ENCODE peak calls at places on chromosome 13, in ten cellular contexts. Y is body of pancreas, C is uterus, N is PC-3, F is right lobe of liver, Z is astrocyte of the cerebellum, A is suprapubic skin, B is ovary, U is stomach, M is ascending aorta. O is an unnamed sample.

GRCh38 chr13:113926301-113926761 is 47.5 kb downstream of the C13orf46 start:
- DNase-seq in U (peak; percentile 23), Y (no peak), M (peak; percentile 55), A (peak; percentile 80), N (no peak), B (no peak), Z (no peak), F (peak; percentile 19), C (peak; percentile 33), O (no peak)

GRCh38 chr13:113143466-113144254 is 14.8 kb upstream of the PROZ start:
- DNase-seq in Y (no peak), A (no peak), F (no peak), B (peak; percentile 11), U (no peak), Z (no peak), M (peak; percentile 60), N (no peak), C (no peak), O (no peak)

GRCh38 chr13:73422973-73423372 is 364.2 kb downstream of the KLF5 start:
- DNase-seq in N (no peak), M (no peak), F (no peak), A (no peak), B (no peak), C (no peak), U (no peak), Y (no peak), Z (no peak), O (no peak)

GRCh38 chr13:96075953-96076543 is 13.9 kb upstream of the HS6ST3 start:
- DNase-seq in Y (no peak), C (no peak), M (no peak), B (no peak), N (peak; percentile 49), U (no peak), Z (no peak), F (no peak), A (no peak), O (no peak)

GRCh38 chr13:24340608-24340955 is 31.2 kb downstream of the C1QTNF9 start:
- DNase-seq in C (no peak), F (no peak), M (no peak), Y (no peak), A (no peak), N (no peak), Z (no peak), U (no peak), B (no peak), O (no peak)

GRCh38 chr13:81223784-81224501 is 883.0 kb upstream of the SPRY2 start:
- DNase-seq in N (no peak), U (no peak), A (no peak), B (no peak), F (no peak), C (no peak), M (no peak), Y (no peak), Z (no peak), O (no peak)

GRCh38 chr13:29753593-29754485 is 96.6 kb downstream of the UBL3 start:
- DNase-seq in F (no peak), B (no peak), Z (no peak), C (no peak), U (no peak), M (no peak), Y (no peak), N (no peak), A (no peak), O (no peak)

GRCh38 chr13:108486096-108486495 is 143.3 kb upstream of the MYO16 start:
- DNase-seq in B (no peak), U (no peak), Z (no peak), M (no peak), N (no peak), F (no peak), A (no peak), Y (no peak), C (no peak), O (no peak)

GRCh38 chr13:97388385-97388784 is 45.6 kb upstream of the RAP2A start:
- DNase-seq in U (no peak), Y (no peak), A (no peak), M (no peak), N (no peak), F (no peak), Z (no peak), B (no peak), C (no peak), O (no peak)

GRCh38 chr13:114109646-114110045 is 22.8 kb downstream of the RASA3 start:
- DNase-seq in U (no peak), F (peak; percentile 48), C (peak; percentile 28), Z (no peak), N (no peak), A (no peak), B (peak; percentile 21), M (peak; percentile 62), Y (no peak), O (no peak)

GRCh38 chr13:31824705-31825512 is 85.6 kb downstream of the RXFP2 start:
- DNase-seq in N (peak; percentile 19), A (no peak), Z (no peak), C (no peak), F (no peak), M (no peak), U (no peak), Y (no peak), B (no peak), O (no peak)
- TF ChIP-seq CTCF in N (peak; percentile 19), A (no peak), Z (no peak), C (peak; percentile 24), F (peak; percentile 9), M (no peak), U (no peak), Y (no peak), B (no peak), O (no peak)

GRCh38 chr13:110397445-110397844 is 90.4 kb downstream of the COL4A2 start:
- DNase-seq in Y (no peak), M (peak; percentile 78), B (peak; percentile 69), Z (peak; percentile 76), U (no peak), C (no peak), A (no peak), F (no peak), N (peak; percentile 23), O (no peak)
- H3K4me3 ChIP-seq in Y (no peak overlapping the region), M (peak overlapping the region; percentile 41), B (peak overlapping the region; percentile 24), Z (no peak overlapping the region), U (peak overlapping the region; percentile 11), C (no peak overlapping the region), A (no peak overlapping the region), F (no peak overlapping the region), N (peak overlapping the region; percentile 46), O (no peak overlapping the region)

DNA sequence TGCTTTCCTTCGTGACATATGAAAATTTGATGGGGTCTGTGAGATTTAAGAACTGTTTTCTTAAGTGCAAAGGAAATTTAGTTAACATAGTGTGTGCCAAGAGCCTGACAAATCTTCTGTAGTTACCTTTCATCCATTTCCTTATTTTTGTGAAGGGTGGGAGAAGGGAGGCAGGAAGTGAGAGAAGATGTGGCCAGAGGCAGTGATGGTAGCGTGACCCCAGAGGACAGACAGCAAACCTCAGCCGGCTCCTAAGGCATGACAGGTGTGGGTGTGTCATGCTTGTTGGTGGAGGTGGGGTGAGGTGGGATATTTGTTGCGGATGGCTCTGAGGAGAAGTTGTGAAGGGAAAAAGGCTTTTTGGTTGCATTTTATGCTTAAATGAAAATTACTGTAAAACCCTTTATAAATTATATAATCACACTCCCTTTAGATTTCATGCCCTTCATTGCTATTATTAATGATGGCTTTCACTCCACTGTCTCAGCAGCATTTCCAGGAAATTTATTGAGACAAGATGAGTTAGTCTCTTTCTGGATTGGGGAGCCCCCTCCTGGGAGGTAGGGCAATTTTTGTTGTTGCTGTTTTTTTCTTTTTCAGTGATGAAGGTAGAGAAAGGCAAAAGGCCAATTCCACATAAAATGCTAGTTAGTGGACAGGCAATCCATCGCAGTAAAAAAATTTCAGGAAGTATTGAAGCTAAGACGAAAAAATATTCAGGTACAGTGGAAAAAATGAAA is 80.0 kb downstream of the TEX26 start:
- DNase-seq in U (no peak), C (no peak), N (peak; percentile 19), A (no peak), Y (no peak), Z (no peak), B (no peak), M (no peak), F (no peak), O (no peak)
- TF ChIP-seq CTCF in U (no peak), C (peak; percentile 38), N (peak; percentile 56), A (no peak), Y (no peak), Z (peak; percentile 62), B (no peak), M (no peak), F (no peak), O (peak; percentile 52)

GRCh38 chr13:33017410-33017929 is 1.2 kb downstream of the KL start:
- DNase-seq in B (no peak), M (peak; percentile 75), F (peak; percentile 55), N (no peak), A (no peak), Z (peak; percentile 15), U (peak; percentile 59), C (peak; percentile 18), Y (no peak), O (no peak)
- H3K4me3 ChIP-seq in B (no peak overlapping the region), M (peak overlapping the region; percentile 75), F (peak overlapping the region; percentile 30), N (no peak overlapping the region), A (peak overlapping the region; percentile 59), Z (no peak overlapping the region), U (peak overlapping the region; percentile 52), C (peak overlapping the region; percentile 19), Y (no peak overlapping the region), O (no peak overlapping the region)

DNA sequence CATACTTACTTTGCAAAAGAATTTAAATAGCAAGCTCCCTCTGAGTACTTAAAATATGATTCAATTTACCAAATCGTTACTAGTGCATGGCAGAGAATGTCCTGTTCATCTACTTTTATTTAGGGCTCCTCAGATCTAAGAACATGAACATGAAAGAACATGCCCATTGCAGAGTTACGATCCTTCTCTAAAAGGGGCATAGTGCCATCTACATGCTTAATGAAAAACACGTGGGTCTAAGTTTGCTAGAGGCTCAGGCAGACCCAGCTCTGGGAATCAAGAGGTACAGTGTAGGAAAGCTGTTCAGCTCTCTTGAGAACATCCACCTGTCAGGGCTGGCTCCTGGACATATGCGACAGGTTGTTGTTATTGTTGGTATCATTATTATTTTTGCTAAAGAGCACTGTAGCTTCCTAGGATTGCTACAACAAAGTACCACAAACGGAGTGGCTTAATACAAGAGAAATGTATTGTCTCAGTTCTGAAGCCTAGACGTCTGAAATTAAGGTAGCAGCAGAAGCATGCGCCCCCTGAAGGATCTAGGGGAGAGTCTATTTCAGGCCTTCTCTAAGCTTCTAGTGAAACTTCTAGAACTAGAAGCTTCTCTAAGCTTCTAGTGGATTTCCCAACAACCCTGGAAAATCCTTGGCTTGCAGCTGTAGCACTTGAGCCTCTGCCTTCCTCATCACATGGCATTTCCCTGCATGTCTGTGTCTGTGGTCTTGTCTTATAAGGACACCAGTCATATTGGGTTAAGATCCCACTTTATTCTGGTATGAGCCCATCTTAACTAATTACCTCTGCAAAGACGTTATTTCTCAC is 133.9 kb downstream of the DCT start:
- DNase-seq in A (no peak), F (no peak), Y (no peak), U (no peak), Z (no peak), M (no peak), C (no peak), B (no peak), N (peak; percentile 19), O (no peak)
- TF ChIP-seq CTCF in A (no peak), F (no peak), Y (no peak), U (no peak), Z (no peak), M (no peak), C (no peak), B (no peak), N (peak; percentile 37), O (no peak)